ENCODE peak calls at places on chromosomes 4 and X, in seven cellular contexts. F, G, B, X, T, D and M are unnamed samples.

GRCh38 chr4:138897818-138898226 is 117.8 kb upstream of the NOCT start:
- DNase-seq in F (no peak), G (no peak), B (no peak), X (peak), T (no peak), D (peak), M (no peak)

GRCh38 chr4:30716671-30717207 is 3.4 kb upstream of the PCDH7 start:
- DNase-seq in F (no peak), G (no peak), B (peak), X (no peak), T (no peak), D (no peak), M (no peak)

GRCh38 chrX:54921427-54922021 is 900 bp downstream of the TRO start:
- DNase-seq in F (peak), G (no peak), B (peak), X (peak), T (no peak), D (peak), M (no peak)

GRCh38 chrX:33808636-33809035 is 323.5 kb downstream of the FAM47A start:
- DNase-seq in F (no peak), G (no peak), B (no peak), X (no peak), T (no peak), D (no peak), M (no peak)

GRCh38 chr4:70749313-70749712 is 27.5 kb downstream of the RUFY3 start:
- DNase-seq in F (no peak), G (no peak), B (no peak), X (no peak), T (no peak), D (peak), M (no peak)

GRCh38 chr4:81164623-81165416 is 50.2 kb downstream of the PRKG2 start:
- DNase-seq in F (no peak), G (no peak), B (no peak), X (peak), T (no peak), D (peak), M (no peak)

GRCh38 chr4:97910005-97910404 is 233.3 kb downstream of the STPG2 start:
- DNase-seq in F (no peak), G (no peak), B (no peak), X (no peak), T (peak), D (no peak), M (no peak)

GRCh38 chr4:183140911-183141320 is 41.9 kb downstream of the WWC2 start:
- DNase-seq in F (no peak), G (no peak), B (peak), X (no peak), T (no peak), D (peak), M (no peak)

GRCh38 chr4:124321370-124321769 is 391.2 kb downstream of the ANKRD50 start:
- DNase-seq in F (no peak), G (no peak), B (no peak), X (no peak), T (no peak), D (peak), M (no peak)

GRCh38 chr4:57342406-57342805 is 232.2 kb upstream of the IGFBP7 start:
- DNase-seq in F (no peak), G (no peak), B (no peak), X (no peak), T (no peak), D (peak), M (no peak)

GRCh38 chr4:52841707-52842456 is 20.2 kb upstream of the RASL11B start:
- DNase-seq in F (no peak), G (peak), B (peak), X (no peak), T (no peak), D (peak), M (no peak)

GRCh38 chr4:155900402-155900801 is 3.1 kb upstream of the TDO2 start:
- DNase-seq in F (no peak), G (no peak), B (no peak), X (no peak), T (no peak), D (peak), M (no peak)

GRCh38 chr4:124948976-124949597 is 236.6 kb upstream of the ANKRD50 start:
- DNase-seq in F (no peak), G (peak), B (peak), X (no peak), T (no peak), D (peak), M (no peak)

GRCh38 chr4:122827258-122827887 is 742 bp downstream of the FGF2 start:
- DNase-seq in F (peak), G (peak), B (peak), X (no peak), T (peak), D (peak), M (peak)

GRCh38 chr4:122826596-122827257 is at the start of gene FGF2:
- DNase-seq in F (peak), G (peak), B (peak), X (no peak), T (peak), D (peak), M (peak)

GRCh38 chr4:122830392-122831095 is 3.9 kb downstream of the FGF2 start:
- DNase-seq in F (peak), G (no peak), B (no peak), X (no peak), T (no peak), D (no peak), M (no peak)

GRCh38 chr4:122826000-122826595 is 533 bp upstream of the FGF2 start:
- DNase-seq in F (no peak), G (no peak), B (peak), X (no peak), T (peak), D (peak), M (no peak)

DNA sequence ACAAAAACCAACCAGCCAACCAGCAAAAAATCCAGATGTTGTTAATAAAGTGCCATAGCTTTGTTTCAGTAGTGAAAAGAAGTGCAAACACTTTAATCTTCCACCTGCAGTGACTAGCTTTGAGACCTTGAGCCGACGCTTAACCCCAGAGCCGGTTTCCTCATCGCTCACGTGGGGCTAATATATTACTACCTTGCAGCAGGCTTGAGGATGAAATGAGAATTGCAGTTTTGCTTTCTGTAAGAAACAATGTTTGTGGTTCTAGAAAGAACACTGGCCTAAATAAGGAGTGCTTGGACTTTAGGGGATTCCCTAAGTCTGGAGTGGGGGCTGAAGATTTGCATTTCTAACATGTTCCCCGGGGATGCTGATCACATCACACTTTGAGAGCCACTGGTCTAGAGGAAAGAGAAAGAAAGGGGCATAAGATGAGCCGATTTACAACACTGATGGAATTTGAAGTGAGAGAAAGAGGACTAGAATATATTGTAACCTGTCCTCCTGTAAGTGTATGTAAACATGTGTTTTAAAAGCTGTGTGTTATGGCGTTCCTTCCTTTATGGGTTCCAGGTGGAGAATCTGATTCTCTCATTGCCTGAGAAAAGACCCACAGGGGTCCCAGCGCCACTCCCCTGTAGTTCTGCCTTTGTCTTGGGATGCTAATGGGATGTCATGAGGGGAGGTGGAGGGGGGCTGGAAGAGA is 1.4 kb downstream of the FGF2 start:
- DNase-seq in F (peak), G (no peak), B (peak), X (peak), T (peak), D (peak), M (no peak)
- TF ChIP-seq POLR2A in F (no peak), G (no peak), B (no peak), X (no peak), T (no peak), D (no peak), M (no peak)

DNA sequence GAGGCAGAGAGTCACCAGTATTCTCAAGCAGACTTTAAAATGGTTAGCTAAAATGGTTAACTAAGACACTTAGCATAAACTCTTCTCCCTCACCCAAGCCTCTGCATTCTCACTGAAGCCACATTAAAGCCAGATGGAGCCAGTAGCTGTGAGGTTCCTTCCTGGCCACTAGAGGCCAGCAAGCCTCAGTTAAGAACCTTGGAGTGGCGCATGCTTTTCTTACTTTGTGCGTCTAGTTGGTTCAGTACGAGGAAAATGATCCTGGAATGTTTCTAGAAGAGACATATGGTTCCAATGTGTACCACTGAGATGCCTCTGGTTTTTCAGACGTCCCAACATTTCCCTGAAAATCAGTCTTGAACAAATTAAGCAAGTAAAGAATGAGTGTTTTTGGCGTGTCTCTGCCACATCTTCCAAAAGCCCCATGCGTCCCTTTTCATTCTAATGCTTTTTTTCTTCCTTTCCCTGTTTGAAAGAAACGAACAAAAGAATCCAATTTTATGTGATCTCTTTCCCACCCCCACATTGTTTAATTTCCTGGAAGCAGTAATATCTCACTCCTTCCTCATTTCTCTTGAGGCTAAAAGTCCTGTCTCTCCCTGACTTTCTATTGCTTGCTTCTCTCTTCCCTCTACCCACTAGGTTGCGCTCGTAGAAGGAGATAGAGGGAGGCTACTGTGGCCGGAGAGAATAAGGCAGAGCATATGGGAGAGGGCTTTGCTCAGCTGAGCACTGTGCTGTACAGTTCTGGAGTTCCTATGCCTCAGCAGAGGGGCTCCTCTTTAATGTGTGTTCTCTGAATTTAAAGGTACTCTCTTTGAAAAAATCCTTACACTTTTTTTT is 82.9 kb upstream of the TAB3 start:
- DNase-seq in F (peak), G (peak), B (peak), X (peak), T (peak), D (peak), M (peak)
- H3K4me3 ChIP-seq in F (no peak), G (peak), B (no peak), X (no peak), T (peak), D (no peak), M (peak)

GRCh38 chr4:95835672-95836071 is 4.2 kb upstream of the PDHA2 start:
- DNase-seq in F (no peak), G (no peak), B (peak), X (no peak), T (peak), D (no peak), M (no peak)
- TF ChIP-seq POLR2A in F (no peak), G (no peak), B (no peak), X (no peak), T (no peak), D (no peak), M (no peak)

GRCh38 chrX:144768540-144768939 is 478.8 kb upstream of the SPANXN1 start:
- DNase-seq in F (no peak), G (no peak), B (no peak), X (no peak), T (no peak), D (no peak), M (no peak)
- H3K4me3 ChIP-seq in F (no peak), G (no peak), B (no peak), X (no peak), T (no peak), D (no peak), M (no peak)

GRCh38 chr4:184270808-184271413 is 53.2 kb upstream of the ENPP6 start:
- DNase-seq in F (no peak), G (no peak), B (no peak), X (no peak), T (no peak), D (no peak), M (peak)
- TF ChIP-seq POLR2A in F (no peak), G (no peak), B (no peak), X (no peak), T (no peak), D (no peak), M (no peak)

GRCh38 chr4:184344899-184345572 is 127.4 kb upstream of the ENPP6 start:
- DNase-seq in F (no peak), G (no peak), B (no peak), X (no peak), T (no peak), D (no peak), M (peak)

GRCh38 chr4:184343400-184344177 is 125.9 kb upstream of the ENPP6 start:
- DNase-seq in F (peak), G (peak), B (peak), X (peak), T (peak), D (peak), M (peak)

GRCh38 chr4:184342167-184342856 is 124.6 kb upstream of the ENPP6 start:
- DNase-seq in F (no peak), G (no peak), B (no peak), X (no peak), T (no peak), D (no peak), M (peak)

GRCh38 chr4:184345573-184345922 is 127.9 kb upstream of the ENPP6 start:
- DNase-seq in F (peak), G (no peak), B (no peak), X (no peak), T (peak), D (peak), M (peak)

DNA sequence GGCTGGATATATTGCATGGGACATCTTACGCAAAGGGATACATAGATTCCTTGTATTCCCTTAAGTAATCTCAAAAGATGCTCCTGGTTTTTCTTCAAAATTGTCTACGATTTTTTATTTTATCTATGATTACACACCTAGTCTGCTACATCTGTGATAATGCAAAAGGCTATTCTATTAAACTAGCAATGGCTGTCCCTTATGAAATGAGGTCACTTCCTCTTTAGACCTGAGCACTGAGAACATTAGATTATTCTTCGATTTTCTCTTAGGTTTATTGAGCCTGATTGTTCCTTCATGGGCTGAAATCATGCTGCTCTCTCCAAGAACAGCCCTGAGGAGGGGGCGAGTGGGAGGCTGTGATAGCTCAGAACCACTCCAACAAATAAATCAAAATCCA is 126.8 kb upstream of the ENPP6 start:
- DNase-seq in F (no peak), G (no peak), B (no peak), X (no peak), T (peak), D (no peak), M (no peak)
- H3K4me3 ChIP-seq in F (no peak), G (no peak), B (no peak), X (no peak), T (no peak), D (no peak), M (no peak)